ENCODE peak calls at places on chromosomes 3 and 15, in ten cellular contexts. One of them, this sample, is unnamed.

GRCh38 chr15:66834863-66835557 is 133.0 kb downstream of the SMAD6 start:
- DNase-seq in CD8-positive, alpha-beta T cell: no peak
- DNase-seq in mucosa of gallbladder: no peak
- DNase-seq in aorta: no peak
- DNase-seq in pancreas: peak; percentile 58
- DNase-seq in occipital lobe: no peak
- DNase-seq in neural crest cell: no peak
- DNase-seq in glutamatergic neuron: no peak
- DNase-seq in mesothelial cell of epicardium: no peak
- DNase-seq in NCI-H1092 treated with DMSO at 0.1 percent for 48 hours: no peak
- DNase-seq in this sample: no peak

GRCh38 chr15:75104804-75105557 is 81.6 kb downstream of the PPCDC start:
- DNase-seq in CD8-positive, alpha-beta T cell: peak; percentile 4
- DNase-seq in mucosa of gallbladder: peak; percentile 59
- DNase-seq in aorta: peak; percentile 65
- DNase-seq in pancreas: no peak
- DNase-seq in occipital lobe: no peak
- DNase-seq in neural crest cell: no peak
- DNase-seq in glutamatergic neuron: no peak
- DNase-seq in mesothelial cell of epicardium: no peak
- DNase-seq in NCI-H1092 treated with DMSO at 0.1 percent for 48 hours: peak; percentile 19
- DNase-seq in this sample: peak; percentile 89

GRCh38 chr15:42914728-42915497 is 5.7 kb downstream of the TTBK2 start:
- DNase-seq in CD8-positive, alpha-beta T cell: no peak
- DNase-seq in mucosa of gallbladder: no peak
- DNase-seq in aorta: no peak
- DNase-seq in pancreas: no peak
- DNase-seq in occipital lobe: no peak
- DNase-seq in neural crest cell: no peak
- DNase-seq in glutamatergic neuron: no peak
- DNase-seq in mesothelial cell of epicardium: no peak
- DNase-seq in NCI-H1092 treated with DMSO at 0.1 percent for 48 hours: no peak
- DNase-seq in this sample: no peak

GRCh38 chr3:54572197-54572895 is 355.5 kb downstream of the LRTM1 start:
- DNase-seq in CD8-positive, alpha-beta T cell: no peak
- DNase-seq in mucosa of gallbladder: no peak
- DNase-seq in aorta: no peak
- DNase-seq in pancreas: no peak
- DNase-seq in occipital lobe: no peak
- DNase-seq in neural crest cell: no peak
- DNase-seq in glutamatergic neuron: no peak
- DNase-seq in mesothelial cell of epicardium: no peak
- DNase-seq in NCI-H1092 treated with DMSO at 0.1 percent for 48 hours: no peak
- DNase-seq in this sample: no peak

GRCh38 chr15:88624156-88624970 is 3.2 kb downstream of the AEN start:
- DNase-seq in CD8-positive, alpha-beta T cell: peak; percentile 18
- DNase-seq in mucosa of gallbladder: no peak
- DNase-seq in aorta: no peak
- DNase-seq in pancreas: no peak
- DNase-seq in occipital lobe: no peak
- DNase-seq in neural crest cell: no peak
- DNase-seq in glutamatergic neuron: no peak
- DNase-seq in mesothelial cell of epicardium: no peak
- DNase-seq in NCI-H1092 treated with DMSO at 0.1 percent for 48 hours: no peak
- DNase-seq in this sample: no peak

GRCh38 chr3:4426782-4427344 is 40.2 kb downstream of the SUMF1 start:
- DNase-seq in CD8-positive, alpha-beta T cell: no peak
- DNase-seq in mucosa of gallbladder: no peak
- DNase-seq in aorta: no peak
- DNase-seq in pancreas: no peak
- DNase-seq in occipital lobe: peak; percentile 9
- DNase-seq in neural crest cell: no peak
- DNase-seq in glutamatergic neuron: no peak
- DNase-seq in mesothelial cell of epicardium: no peak
- DNase-seq in NCI-H1092 treated with DMSO at 0.1 percent for 48 hours: no peak
- DNase-seq in this sample: peak; percentile 10

GRCh38 chr3:126538316-126538715 is 14.4 kb downstream of the CHST13 start:
- DNase-seq in CD8-positive, alpha-beta T cell: no peak
- DNase-seq in mucosa of gallbladder: no peak
- DNase-seq in aorta: peak; percentile 35
- DNase-seq in pancreas: no peak
- DNase-seq in occipital lobe: no peak
- DNase-seq in neural crest cell: no peak
- DNase-seq in glutamatergic neuron: peak; percentile 18
- DNase-seq in mesothelial cell of epicardium: no peak
- DNase-seq in NCI-H1092 treated with DMSO at 0.1 percent for 48 hours: no peak
- DNase-seq in this sample: no peak

GRCh38 chr3:118938183-118938961 is 96.3 kb downstream of the IGSF11 start:
- DNase-seq in CD8-positive, alpha-beta T cell: no peak
- DNase-seq in mucosa of gallbladder: no peak
- DNase-seq in aorta: no peak
- DNase-seq in pancreas: no peak
- DNase-seq in occipital lobe: no peak
- DNase-seq in neural crest cell: no peak
- DNase-seq in glutamatergic neuron: no peak
- DNase-seq in mesothelial cell of epicardium: no peak
- DNase-seq in NCI-H1092 treated with DMSO at 0.1 percent for 48 hours: no peak
- DNase-seq in this sample: no peak

GRCh38 chr3:168077091-168077490 is 18.6 kb downstream of the GOLIM4 start:
- DNase-seq in CD8-positive, alpha-beta T cell: no peak
- DNase-seq in mucosa of gallbladder: no peak
- DNase-seq in aorta: no peak
- DNase-seq in pancreas: no peak
- DNase-seq in occipital lobe: no peak
- DNase-seq in neural crest cell: no peak
- DNase-seq in glutamatergic neuron: no peak
- DNase-seq in mesothelial cell of epicardium: no peak
- DNase-seq in NCI-H1092 treated with DMSO at 0.1 percent for 48 hours: no peak
- DNase-seq in this sample: no peak

GRCh38 chr3:105118905-105119304 is 247.8 kb upstream of the ALCAM start:
- DNase-seq in CD8-positive, alpha-beta T cell: no peak
- DNase-seq in mucosa of gallbladder: no peak
- DNase-seq in aorta: no peak
- DNase-seq in pancreas: no peak
- DNase-seq in occipital lobe: no peak
- DNase-seq in neural crest cell: no peak
- DNase-seq in glutamatergic neuron: no peak
- DNase-seq in mesothelial cell of epicardium: no peak
- DNase-seq in NCI-H1092 treated with DMSO at 0.1 percent for 48 hours: no peak
- DNase-seq in this sample: no peak

GRCh38 chr3:42161050-42161935 is 70.1 kb downstream of the TRAK1 start:
- DNase-seq in CD8-positive, alpha-beta T cell: no peak
- DNase-seq in mucosa of gallbladder: no peak
- DNase-seq in aorta: no peak
- DNase-seq in pancreas: no peak
- DNase-seq in occipital lobe: no peak
- DNase-seq in neural crest cell: no peak
- DNase-seq in glutamatergic neuron: no peak
- DNase-seq in mesothelial cell of epicardium: no peak
- DNase-seq in NCI-H1092 treated with DMSO at 0.1 percent for 48 hours: no peak
- DNase-seq in this sample: no peak

GRCh38 chr3:67654099-67654831 is at the start of gene SUCLG2:
- DNase-seq in CD8-positive, alpha-beta T cell: peak; percentile 72
- DNase-seq in mucosa of gallbladder: peak; percentile 88
- DNase-seq in aorta: peak; percentile 96
- DNase-seq in pancreas: peak; percentile 97
- DNase-seq in occipital lobe: peak; percentile 55
- DNase-seq in neural crest cell: peak; percentile 77
- DNase-seq in glutamatergic neuron: peak; percentile 88
- DNase-seq in mesothelial cell of epicardium: peak; percentile 82
- DNase-seq in NCI-H1092 treated with DMSO at 0.1 percent for 48 hours: peak; percentile 25
- DNase-seq in this sample: peak; percentile 87